ENCODE peak calls at places on chromosome 2, in nine cellular contexts. One of them, this sample, is unnamed.

GRCh38 chr2:165239230-165239629 is at the start of gene SCN2A:
- DNase-seq in CD8-positive, alpha-beta memory T cell: no peak
- DNase-seq in uterus: no peak
- DNase-seq in cardiac muscle cell: peak; percentile 70
- DNase-seq in OCI-LY7: peak; percentile 51
- DNase-seq in heart left ventricle: no peak
- DNase-seq in CD8-positive, alpha-beta T cell: no peak
- DNase-seq in IMR-90: peak; percentile 49
- DNase-seq in small intestine: peak; percentile 20
- DNase-seq in this sample: no peak

GRCh38 chr2:42835577-42836371 is 43.4 kb upstream of the HAAO start:
- DNase-seq in IMR-90: peak; percentile 98
- DNase-seq in small intestine: no peak
- DNase-seq in heart left ventricle: no peak
- DNase-seq in OCI-LY7: no peak
- DNase-seq in CD8-positive, alpha-beta memory T cell: no peak
- DNase-seq in CD8-positive, alpha-beta T cell: no peak
- DNase-seq in cardiac muscle cell: peak; percentile 99
- DNase-seq in uterus: peak; percentile 89
- DNase-seq in this sample: no peak

GRCh38 chr2:144376926-144377325 is 143.0 kb downstream of the ZEB2 start:
- DNase-seq in heart left ventricle: no peak
- DNase-seq in cardiac muscle cell: peak; percentile 42
- DNase-seq in CD8-positive, alpha-beta memory T cell: no peak
- DNase-seq in CD8-positive, alpha-beta T cell: no peak
- DNase-seq in OCI-LY7: no peak
- DNase-seq in small intestine: no peak
- DNase-seq in IMR-90: no peak
- DNase-seq in uterus: no peak
- DNase-seq in this sample: no peak

GRCh38 chr2:158457092-158457825 is 507 bp downstream of the PKP4 start:
- DNase-seq in IMR-90: peak; percentile 61
- DNase-seq in uterus: peak; percentile 44
- DNase-seq in small intestine: peak; percentile 65
- DNase-seq in OCI-LY7: peak; percentile 62
- DNase-seq in CD8-positive, alpha-beta T cell: peak; percentile 46
- DNase-seq in CD8-positive, alpha-beta memory T cell: peak; percentile 60
- DNase-seq in cardiac muscle cell: peak; percentile 74
- DNase-seq in heart left ventricle: peak; percentile 69
- DNase-seq in this sample: peak; percentile 75

GRCh38 chr2:210481601-210482124 is 5.1 kb upstream of the LANCL1 start:
- DNase-seq in heart left ventricle: no peak
- DNase-seq in IMR-90: peak; percentile 5
- DNase-seq in CD8-positive, alpha-beta T cell: no peak
- DNase-seq in cardiac muscle cell: no peak
- DNase-seq in CD8-positive, alpha-beta memory T cell: no peak
- DNase-seq in OCI-LY7: no peak
- DNase-seq in uterus: no peak
- DNase-seq in small intestine: no peak
- DNase-seq in this sample: no peak

GRCh38 chr2:150410809-150411208 is 76.7 kb downstream of the RND3 start:
- DNase-seq in OCI-LY7: no peak
- DNase-seq in cardiac muscle cell: peak; percentile 72
- DNase-seq in uterus: no peak
- DNase-seq in CD8-positive, alpha-beta T cell: no peak
- DNase-seq in IMR-90: peak; percentile 49
- DNase-seq in CD8-positive, alpha-beta memory T cell: no peak
- DNase-seq in small intestine: no peak
- DNase-seq in heart left ventricle: no peak
- DNase-seq in this sample: no peak

GRCh38 chr2:61470122-61470951 is 550 bp downstream of the USP34 start:
- DNase-seq in CD8-positive, alpha-beta T cell: peak; percentile 81
- DNase-seq in CD8-positive, alpha-beta memory T cell: no peak
- DNase-seq in cardiac muscle cell: peak; percentile 84
- DNase-seq in OCI-LY7: peak; percentile 48
- DNase-seq in IMR-90: no peak
- DNase-seq in small intestine: peak; percentile 88
- DNase-seq in heart left ventricle: peak; percentile 92
- DNase-seq in uterus: peak; percentile 85
- DNase-seq in this sample: peak; percentile 90

GRCh38 chr2:9652898-9653479 is 22.2 kb upstream of the YWHAQ start:
- DNase-seq in CD8-positive, alpha-beta T cell: no peak
- DNase-seq in IMR-90: no peak
- DNase-seq in heart left ventricle: no peak
- DNase-seq in small intestine: no peak
- DNase-seq in OCI-LY7: no peak
- DNase-seq in CD8-positive, alpha-beta memory T cell: no peak
- DNase-seq in cardiac muscle cell: no peak
- DNase-seq in uterus: no peak
- DNase-seq in this sample: no peak

GRCh38 chr2:204022550-204022949 is 86.0 kb downstream of the ICOS start:
- DNase-seq in CD8-positive, alpha-beta memory T cell: no peak
- DNase-seq in uterus: no peak
- DNase-seq in OCI-LY7: no peak
- DNase-seq in small intestine: no peak
- DNase-seq in IMR-90: no peak
- DNase-seq in cardiac muscle cell: no peak
- DNase-seq in CD8-positive, alpha-beta T cell: no peak
- DNase-seq in heart left ventricle: no peak
- DNase-seq in this sample: no peak

GRCh38 chr2:30664761-30665358 is 142.4 kb downstream of the CAPN13 start:
- DNase-seq in IMR-90: peak; percentile 97
- DNase-seq in uterus: no peak
- DNase-seq in heart left ventricle: no peak
- DNase-seq in small intestine: no peak
- DNase-seq in CD8-positive, alpha-beta memory T cell: no peak
- DNase-seq in OCI-LY7: no peak
- DNase-seq in cardiac muscle cell: peak; percentile 86
- DNase-seq in CD8-positive, alpha-beta T cell: no peak
- DNase-seq in this sample: no peak

GRCh38 chr2:54585136-54585535 is 129.0 kb downstream of the SPTBN1 start:
- DNase-seq in cardiac muscle cell: no peak
- DNase-seq in CD8-positive, alpha-beta memory T cell: no peak
- DNase-seq in heart left ventricle: no peak
- DNase-seq in IMR-90: no peak
- DNase-seq in OCI-LY7: no peak
- DNase-seq in CD8-positive, alpha-beta T cell: no peak
- DNase-seq in uterus: no peak
- DNase-seq in small intestine: no peak
- DNase-seq in this sample: no peak
- H3K4me1 ChIP-seq in cardiac muscle cell: peaks cover 28% of the 10 kb centered on the region
- H3K4me1 ChIP-seq in CD8-positive, alpha-beta memory T cell: peaks cover 94% of the 10 kb centered on the region
- H3K4me1 ChIP-seq in heart left ventricle: peaks cover 99% of the 10 kb centered on the region
- H3K4me1 ChIP-seq in IMR-90: peaks cover 9% of the 10 kb centered on the region
- H3K4me1 ChIP-seq in OCI-LY7: peaks cover 88% of the 10 kb centered on the region
- H3K4me1 ChIP-seq in CD8-positive, alpha-beta T cell: peaks cover 94% of the 10 kb centered on the region
- H3K4me1 ChIP-seq in uterus: no peaks in the 10 kb centered on the region
- H3K4me1 ChIP-seq in small intestine: peaks cover 31% of the 10 kb centered on the region
- H3K4me1 ChIP-seq in this sample: peaks cover 45% of the 10 kb centered on the region

GRCh38 chr2:46308629-46309028 is 11.4 kb downstream of the EPAS1 start:
- DNase-seq in cardiac muscle cell: no peak
- DNase-seq in IMR-90: no peak
- DNase-seq in OCI-LY7: no peak
- DNase-seq in CD8-positive, alpha-beta memory T cell: no peak
- DNase-seq in CD8-positive, alpha-beta T cell: no peak
- DNase-seq in uterus: no peak
- DNase-seq in heart left ventricle: no peak
- DNase-seq in small intestine: peak; percentile 49
- DNase-seq in this sample: no peak

GRCh38 chr2:46311651-46312223 is 14.5 kb downstream of the EPAS1 start:
- DNase-seq in CD8-positive, alpha-beta T cell: no peak
- DNase-seq in uterus: no peak
- DNase-seq in CD8-positive, alpha-beta memory T cell: no peak
- DNase-seq in cardiac muscle cell: no peak
- DNase-seq in OCI-LY7: no peak
- DNase-seq in IMR-90: no peak
- DNase-seq in small intestine: no peak
- DNase-seq in heart left ventricle: no peak
- DNase-seq in this sample: no peak

GRCh38 chr2:46309052-46309953 is 12.1 kb downstream of the EPAS1 start:
- DNase-seq in CD8-positive, alpha-beta T cell: no peak
- DNase-seq in CD8-positive, alpha-beta memory T cell: no peak
- DNase-seq in IMR-90: peak; percentile 77
- DNase-seq in OCI-LY7: no peak
- DNase-seq in uterus: no peak
- DNase-seq in small intestine: no peak
- DNase-seq in cardiac muscle cell: peak; percentile 42
- DNase-seq in heart left ventricle: no peak
- DNase-seq in this sample: no peak

GRCh38 chr2:46308081-46308480 is 10.9 kb downstream of the EPAS1 start:
- DNase-seq in cardiac muscle cell: peak; percentile 61
- DNase-seq in OCI-LY7: no peak
- DNase-seq in heart left ventricle: no peak
- DNase-seq in uterus: no peak
- DNase-seq in small intestine: peak; percentile 59
- DNase-seq in CD8-positive, alpha-beta T cell: no peak
- DNase-seq in IMR-90: no peak
- DNase-seq in CD8-positive, alpha-beta memory T cell: no peak
- DNase-seq in this sample: no peak

DNA sequence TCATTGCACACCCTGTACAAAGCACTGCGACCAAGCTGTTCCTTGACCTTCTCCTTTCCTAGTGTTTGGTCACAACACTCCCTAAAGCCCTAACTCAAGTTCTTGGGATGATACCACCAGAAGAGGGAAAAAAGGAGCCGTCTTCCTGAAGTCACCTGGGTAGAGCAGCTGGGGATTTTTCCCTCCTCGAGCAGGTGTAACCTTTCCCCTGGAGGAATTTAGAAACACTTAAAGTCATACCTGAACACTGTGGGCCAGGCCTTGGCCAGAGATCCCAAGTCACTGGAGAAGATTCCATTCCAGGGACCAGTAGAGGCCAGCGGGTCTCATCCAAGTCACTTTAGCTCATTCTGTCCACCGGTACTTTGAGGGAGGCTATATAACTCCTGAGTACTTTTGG is 13.2 kb downstream of the EPAS1 start:
- DNase-seq in cardiac muscle cell: no peak
- DNase-seq in small intestine: no peak
- DNase-seq in uterus: no peak
- DNase-seq in IMR-90: no peak
- DNase-seq in heart left ventricle: no peak
- DNase-seq in OCI-LY7: no peak
- DNase-seq in CD8-positive, alpha-beta memory T cell: no peak
- DNase-seq in CD8-positive, alpha-beta T cell: no peak
- DNase-seq in this sample: no peak
- H3K27ac ChIP-seq in cardiac muscle cell: no peak overlapping the region
- H3K27ac ChIP-seq in small intestine: no peak overlapping the region
- H3K27ac ChIP-seq in uterus: no peak overlapping the region
- H3K27ac ChIP-seq in IMR-90: no peak overlapping the region
- H3K27ac ChIP-seq in heart left ventricle: peak overlapping the region; percentile 95
- H3K27ac ChIP-seq in OCI-LY7: no peak overlapping the region
- H3K27ac ChIP-seq in CD8-positive, alpha-beta memory T cell: no peak overlapping the region
- H3K27ac ChIP-seq in CD8-positive, alpha-beta T cell: no peak overlapping the region
- H3K27ac ChIP-seq in this sample: peak overlapping the region; percentile 22

GRCh38 chr2:44804406-44805235 is 136.9 kb upstream of the SIX3 start:
- DNase-seq in small intestine: no peak
- DNase-seq in CD8-positive, alpha-beta T cell: no peak
- DNase-seq in IMR-90: no peak
- DNase-seq in OCI-LY7: no peak
- DNase-seq in cardiac muscle cell: no peak
- DNase-seq in CD8-positive, alpha-beta memory T cell: no peak
- DNase-seq in heart left ventricle: no peak
- DNase-seq in uterus: no peak
- DNase-seq in this sample: no peak
- H3K4me1 ChIP-seq in small intestine: no peaks in the 10 kb centered on the region
- H3K4me1 ChIP-seq in CD8-positive, alpha-beta T cell: peaks cover 20% of the 10 kb centered on the region
- H3K4me1 ChIP-seq in IMR-90: no peaks in the 10 kb centered on the region
- H3K4me1 ChIP-seq in OCI-LY7: no peaks in the 10 kb centered on the region
- H3K4me1 ChIP-seq in cardiac muscle cell: no peaks in the 10 kb centered on the region
- H3K4me1 ChIP-seq in CD8-positive, alpha-beta memory T cell: peaks cover 12% of the 10 kb centered on the region
- H3K4me1 ChIP-seq in heart left ventricle: peaks cover 10% of the 10 kb centered on the region
- H3K4me1 ChIP-seq in uterus: peaks cover 13% of the 10 kb centered on the region
- H3K4me1 ChIP-seq in this sample: no peaks in the 10 kb centered on the region

GRCh38 chr2:241417626-241418025 is 61.5 kb downstream of the FARP2 start:
- DNase-seq in uterus: no peak
- DNase-seq in small intestine: no peak
- DNase-seq in cardiac muscle cell: no peak
- DNase-seq in CD8-positive, alpha-beta memory T cell: no peak
- DNase-seq in CD8-positive, alpha-beta T cell: no peak
- DNase-seq in heart left ventricle: no peak
- DNase-seq in OCI-LY7: no peak
- DNase-seq in IMR-90: no peak
- DNase-seq in this sample: no peak
- H3K27ac ChIP-seq in uterus: no peak overlapping the region
- H3K27ac ChIP-seq in small intestine: no peak overlapping the region
- H3K27ac ChIP-seq in cardiac muscle cell: no peak overlapping the region
- H3K27ac ChIP-seq in CD8-positive, alpha-beta memory T cell: no peak overlapping the region
- H3K27ac ChIP-seq in CD8-positive, alpha-beta T cell: no peak overlapping the region
- H3K27ac ChIP-seq in heart left ventricle: no peak overlapping the region
- H3K27ac ChIP-seq in OCI-LY7: no peak overlapping the region
- H3K27ac ChIP-seq in IMR-90: no peak overlapping the region
- H3K27ac ChIP-seq in this sample: no peak overlapping the region

GRCh38 chr2:60352491-60353405 is 200.7 kb downstream of the BCL11A start:
- DNase-seq in CD8-positive, alpha-beta T cell: no peak
- DNase-seq in cardiac muscle cell: no peak
- DNase-seq in OCI-LY7: peak; percentile 86
- DNase-seq in heart left ventricle: no peak
- DNase-seq in small intestine: no peak
- DNase-seq in IMR-90: no peak
- DNase-seq in uterus: no peak
- DNase-seq in CD8-positive, alpha-beta memory T cell: no peak
- DNase-seq in this sample: no peak

GRCh38 chr2:60353406-60353800 is 200.1 kb downstream of the BCL11A start:
- DNase-seq in CD8-positive, alpha-beta T cell: no peak
- DNase-seq in IMR-90: no peak
- DNase-seq in CD8-positive, alpha-beta memory T cell: no peak
- DNase-seq in cardiac muscle cell: no peak
- DNase-seq in heart left ventricle: no peak
- DNase-seq in uterus: no peak
- DNase-seq in small intestine: no peak
- DNase-seq in OCI-LY7: peak; percentile 78
- DNase-seq in this sample: no peak

GRCh38 chr2:60351321-60351720 is 202.1 kb downstream of the BCL11A start:
- DNase-seq in heart left ventricle: no peak
- DNase-seq in small intestine: no peak
- DNase-seq in uterus: no peak
- DNase-seq in cardiac muscle cell: no peak
- DNase-seq in CD8-positive, alpha-beta memory T cell: no peak
- DNase-seq in CD8-positive, alpha-beta T cell: no peak
- DNase-seq in IMR-90: no peak
- DNase-seq in OCI-LY7: no peak
- DNase-seq in this sample: no peak

GRCh38 chr2:60350791-60351190 is 202.7 kb downstream of the BCL11A start:
- DNase-seq in CD8-positive, alpha-beta memory T cell: no peak
- DNase-seq in cardiac muscle cell: no peak
- DNase-seq in uterus: no peak
- DNase-seq in heart left ventricle: no peak
- DNase-seq in IMR-90: no peak
- DNase-seq in CD8-positive, alpha-beta T cell: no peak
- DNase-seq in OCI-LY7: peak; percentile 91
- DNase-seq in small intestine: no peak
- DNase-seq in this sample: no peak

GRCh38 chr2:60351802-60352201 is 201.7 kb downstream of the BCL11A start:
- DNase-seq in CD8-positive, alpha-beta T cell: no peak
- DNase-seq in cardiac muscle cell: no peak
- DNase-seq in uterus: no peak
- DNase-seq in OCI-LY7: peak; percentile 93
- DNase-seq in IMR-90: no peak
- DNase-seq in heart left ventricle: no peak
- DNase-seq in small intestine: no peak
- DNase-seq in CD8-positive, alpha-beta memory T cell: no peak
- DNase-seq in this sample: no peak
- H3K4me1 ChIP-seq in CD8-positive, alpha-beta T cell: no peaks in the 10 kb centered on the region
- H3K4me1 ChIP-seq in cardiac muscle cell: peaks cover 10% of the 10 kb centered on the region
- H3K4me1 ChIP-seq in uterus: no peaks in the 10 kb centered on the region
- H3K4me1 ChIP-seq in OCI-LY7: peaks cover 97% of the 10 kb centered on the region
- H3K4me1 ChIP-seq in IMR-90: no peaks in the 10 kb centered on the region
- H3K4me1 ChIP-seq in heart left ventricle: no peaks in the 10 kb centered on the region
- H3K4me1 ChIP-seq in small intestine: no peaks in the 10 kb centered on the region
- H3K4me1 ChIP-seq in CD8-positive, alpha-beta memory T cell: no peaks in the 10 kb centered on the region
- H3K4me1 ChIP-seq in this sample: no peaks in the 10 kb centered on the region

This sample was measured in pancreas.